ENCODE peak calls at places on chromosome 6, in ten cellular contexts. B is adrenal gland, P is right lobe of liver, Z is heart left ventricle, X is Karpas-422, E is fibroblast of lung, Y is BE2C, F is stomach, C is testis, R is K562. H is an unnamed sample. For H3K4me1 and H3K9me3, the result is how much of the 10 kb centered on the place peaks cover.

GRCh38 chr6:170480045-170480714 is 72.9 kb downstream of the PSMB1 start:
- DNase-seq in B (peak), P (no peak), Z (peak), X (no peak), E (peak), Y (no peak), F (peak), C (peak), R (no peak), H (peak)

GRCh38 chr6:44667668-44668390 is 280.3 kb downstream of the CDC5L start:
- DNase-seq in B (peak), P (peak), Z (no peak), X (peak), E (no peak), Y (peak), F (peak), C (peak), R (peak), H (peak)

GRCh38 chr6:158867381-158868121 is 48.4 kb upstream of the EZR start:
- DNase-seq in B (no peak), P (no peak), Z (no peak), X (peak), E (no peak), Y (no peak), F (peak), C (no peak), R (no peak), H (no peak)

GRCh38 chr6:43021270-43022047 is at the start of gene RRP36:
- DNase-seq in B (peak), P (peak), Z (peak), X (peak), E (peak), Y (peak), F (peak), C (peak), R (peak), H (peak)

GRCh38 chr6:77424761-77425160 is 38.5 kb downstream of the HTR1B start:
- DNase-seq in B (no peak), P (no peak), Z (no peak), X (no peak), E (no peak), Y (no peak), F (no peak), C (no peak), R (no peak), H (no peak)

GRCh38 chr6:29678114-29678513 is 2.8 kb downstream of the ZFP57 start:
- DNase-seq in B (no peak), P (no peak), Z (no peak), X (no peak), E (no peak), Y (no peak), F (no peak), C (no peak), R (no peak), H (no peak)

GRCh38 chr6:46042355-46042999 is 26.8 kb upstream of the CLIC5 start:
- DNase-seq in B (no peak), P (no peak), Z (no peak), X (peak), E (peak), Y (peak), F (no peak), C (peak), R (peak), H (peak)

GRCh38 chr6:166202321-166202733 is 34.7 kb upstream of the TBXT start:
- DNase-seq in B (no peak), P (no peak), Z (peak), X (peak), E (no peak), Y (no peak), F (no peak), C (no peak), R (no peak), H (no peak)

GRCh38 chr6:45714795-45715507 is 300.7 kb downstream of the CLIC5 start:
- DNase-seq in B (peak), P (peak), Z (no peak), X (peak), E (peak), Y (peak), F (peak), C (peak), R (peak), H (peak)

GRCh38 chr6:21992178-21992967 is 304.5 kb downstream of the PRL start:
- DNase-seq in B (no peak), P (no peak), Z (no peak), X (no peak), E (peak), Y (no peak), F (no peak), C (no peak), R (no peak), H (no peak)

GRCh38 chr6:149938571-149939462 is 3.0 kb upstream of the ULBP2 start:
- DNase-seq in B (no peak), P (no peak), Z (no peak), X (peak), E (no peak), Y (no peak), F (no peak), C (no peak), R (no peak), H (no peak)

GRCh38 chr6:162443101-162443500 is 284.5 kb downstream of the PRKN start:
- DNase-seq in B (no peak), P (peak), Z (no peak), X (no peak), E (no peak), Y (no peak), F (peak), C (no peak), R (no peak), H (peak)

GRCh38 chr6:135159531-135159930 is 21.6 kb upstream of the MYB start:
- DNase-seq in B (peak), P (no peak), Z (no peak), X (no peak), E (no peak), Y (no peak), F (no peak), C (no peak), R (no peak), H (no peak)

GRCh38 chr6:118930680-118931079 is 4.3 kb downstream of the MCM9 start:
- DNase-seq in B (no peak), P (no peak), Z (no peak), X (no peak), E (no peak), Y (no peak), F (no peak), C (no peak), R (no peak), H (no peak)

GRCh38 chr6:2935566-2936291 is 32.6 kb upstream of the SERPINB9 start:
- DNase-seq in B (no peak), P (peak), Z (no peak), X (no peak), E (no peak), Y (no peak), F (peak), C (peak), R (no peak), H (no peak)

GRCh38 chr6:140071601-140072062 is 697.2 kb upstream of the CITED2 start:
- DNase-seq in B (no peak), P (no peak), Z (no peak), X (no peak), E (peak), Y (no peak), F (no peak), C (no peak), R (no peak), H (no peak)

GRCh38 chr6:169093121-169093723 is 160.4 kb downstream of the THBS2 start:
- DNase-seq in B (no peak), P (no peak), Z (no peak), X (no peak), E (no peak), Y (no peak), F (no peak), C (no peak), R (no peak), H (no peak)

GRCh38 chr6:87183687-87184086 is 28.3 kb downstream of the ZNF292 start:
- DNase-seq in B (no peak), P (no peak), Z (no peak), X (no peak), E (peak), Y (no peak), F (no peak), C (no peak), R (no peak), H (no peak)

GRCh38 chr6:30981942-30982772 is 1.4 kb upstream of the MUC21 start:
- DNase-seq in B (peak), P (no peak), Z (peak), X (peak), E (peak), Y (no peak), F (peak), C (peak), R (peak), H (peak)

GRCh38 chr6:134466751-134467525 is 149.0 kb upstream of the SGK1 start:
- DNase-seq in B (no peak), P (no peak), Z (no peak), X (no peak), E (no peak), Y (no peak), F (no peak), C (no peak), R (no peak), H (no peak)

GRCh38 chr6:169752074-169752623 is 727 bp downstream of the ERMARD start:
- DNase-seq in B (no peak), P (no peak), Z (no peak), X (peak), E (no peak), Y (no peak), F (no peak), C (peak), R (no peak), H (no peak)

GRCh38 chr6:106510090-106510970 is 119.0 kb downstream of the RTN4IP1 start:
- DNase-seq in B (peak), P (peak), Z (peak), X (peak), E (peak), Y (no peak), F (peak), C (peak), R (peak), H (peak)

GRCh38 chr6:125546827-125547226 is 202.6 kb upstream of the HEY2 start:
- DNase-seq in B (no peak), P (peak), Z (no peak), X (no peak), E (peak), Y (no peak), F (no peak), C (no peak), R (no peak), H (peak)

GRCh38 chr6:43699564-43700186 is 12.1 kb upstream of the MRPS18A start:
- DNase-seq in B (no peak), P (no peak), Z (no peak), X (no peak), E (peak), Y (no peak), F (peak), C (no peak), R (no peak), H (no peak)

GRCh38 chr6:1409774-1410465 is 20.5 kb downstream of the FOXF2 start:
- DNase-seq in B (no peak), P (no peak), Z (no peak), X (no peak), E (no peak), Y (no peak), F (no peak), C (no peak), R (no peak), H (no peak)

GRCh38 chr6:114796576-114796975 is 453.8 kb upstream of the HS3ST5 start:
- DNase-seq in B (no peak), P (no peak), Z (no peak), X (peak), E (no peak), Y (no peak), F (no peak), C (no peak), R (no peak), H (no peak)

GRCh38 chr6:136508701-136509387 is 41.4 kb downstream of the MAP7 start:
- DNase-seq in B (no peak), P (no peak), Z (no peak), X (no peak), E (no peak), Y (no peak), F (no peak), C (no peak), R (no peak), H (no peak)

GRCh38 chr6:136510782-136511181 is 39.4 kb downstream of the MAP7 start:
- DNase-seq in B (no peak), P (no peak), Z (no peak), X (no peak), E (no peak), Y (no peak), F (no peak), C (no peak), R (no peak), H (no peak)

GRCh38 chr6:136510299-136510698 is 39.9 kb downstream of the MAP7 start:
- DNase-seq in B (no peak), P (no peak), Z (no peak), X (no peak), E (no peak), Y (no peak), F (no peak), C (no peak), R (no peak), H (no peak)

GRCh38 chr6:136511397-136511796 is 38.8 kb downstream of the MAP7 start:
- DNase-seq in B (no peak), P (no peak), Z (no peak), X (no peak), E (no peak), Y (no peak), F (no peak), C (no peak), R (no peak), H (no peak)

GRCh38 chr6:136511921-136512320 is 38.3 kb downstream of the MAP7 start:
- DNase-seq in B (peak), P (peak), Z (peak), X (no peak), E (no peak), Y (no peak), F (peak), C (peak), R (no peak), H (peak)
- H3K4me1 ChIP-seq in B (under half), P (under half), Z (under half), X (under half), E (under half), Y (under half), F (under half), C (under half), R (under half), H (under half)

DNA sequence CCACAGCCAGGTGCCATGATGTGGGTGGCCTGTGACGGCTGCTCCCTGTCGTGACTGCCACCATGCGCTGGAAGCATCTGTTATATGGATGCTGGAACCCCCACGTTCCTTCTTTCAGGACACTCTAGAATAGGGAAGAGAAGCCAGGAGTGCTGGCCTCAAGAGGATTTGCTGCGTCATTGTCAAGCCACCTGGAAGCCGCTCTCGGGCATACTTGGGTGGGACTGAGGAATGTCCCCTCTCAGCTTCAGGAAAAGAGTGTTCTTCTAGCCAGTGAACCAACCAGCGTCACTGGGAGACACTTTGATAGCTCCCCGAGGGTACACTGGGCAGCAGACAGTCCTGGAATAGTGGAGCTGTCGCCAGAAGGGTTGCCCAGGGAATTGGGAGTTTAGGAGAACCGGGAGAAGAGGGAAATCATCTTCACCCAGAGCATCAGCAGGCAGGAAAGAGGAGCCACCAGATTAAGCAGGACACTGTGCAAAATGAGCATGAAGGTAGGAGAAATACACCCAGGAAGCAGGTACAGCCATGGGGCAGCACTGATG is 130.8 kb upstream of the SASH1 start:
- DNase-seq in B (no peak), P (no peak), Z (no peak), X (no peak), E (no peak), Y (no peak), F (no peak), C (no peak), R (no peak), H (no peak)
- H3K4me3 ChIP-seq in B (no peak), P (no peak), Z (no peak), X (no peak), E (no peak), Y (no peak), F (no peak), C (no peak), R (no peak), H (no peak)

GRCh38 chr6:37972994-37973757 is 153.6 kb downstream of the ZFAND3 start:
- DNase-seq in B (no peak), P (no peak), Z (no peak), X (no peak), E (peak), Y (no peak), F (no peak), C (no peak), R (no peak), H (no peak)
- H3K9me3 ChIP-seq in B (under half), P (under half), Z (under half), X (under half), E (under half), Y (under half), F (under half), C (under half), R (under half), H (under half)

GRCh38 chr6:112906737-112907136 is 559.6 kb downstream of the RFPL4B start:
- DNase-seq in B (no peak), P (no peak), Z (peak), X (no peak), E (peak), Y (no peak), F (no peak), C (peak), R (no peak), H (no peak)

GRCh38 chr6:112911949-112912348 is 564.8 kb downstream of the RFPL4B start:
- DNase-seq in B (no peak), P (no peak), Z (no peak), X (no peak), E (peak), Y (no peak), F (no peak), C (no peak), R (no peak), H (no peak)

GRCh38 chr6:112912351-112913101 is 565.4 kb downstream of the RFPL4B start:
- DNase-seq in B (no peak), P (no peak), Z (no peak), X (no peak), E (peak), Y (no peak), F (no peak), C (no peak), R (no peak), H (no peak)

GRCh38 chr6:112910256-112910655 is 563.1 kb downstream of the RFPL4B start:
- DNase-seq in B (no peak), P (no peak), Z (no peak), X (no peak), E (no peak), Y (no peak), F (no peak), C (no peak), R (no peak), H (no peak)

DNA sequence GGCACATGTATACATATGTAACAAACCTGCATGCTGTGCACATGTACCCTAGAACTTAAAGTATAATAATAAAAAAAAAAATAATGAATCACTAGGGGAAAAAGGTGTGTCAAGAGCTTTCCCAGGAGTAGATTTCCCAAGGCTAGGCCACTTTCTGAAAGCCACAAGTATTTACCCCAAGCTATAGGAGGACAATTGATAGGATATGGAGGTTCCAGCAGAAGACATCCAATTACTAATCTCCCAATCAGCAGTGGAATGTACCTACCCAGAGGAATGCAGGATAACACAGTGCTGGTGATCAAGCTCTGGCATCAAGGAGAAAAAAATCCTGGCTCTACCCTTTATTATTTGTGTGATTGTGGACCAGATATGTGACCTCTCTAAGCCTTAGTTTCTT is 562.7 kb downstream of the RFPL4B start:
- DNase-seq in B (no peak), P (no peak), Z (no peak), X (no peak), E (no peak), Y (no peak), F (no peak), C (no peak), R (no peak), H (no peak)
- H3K4me1 ChIP-seq in B (under half), P (under half), Z (under half), X (under half), E (under half), Y (under half), F (under half), C (under half), R (under half), H (under half)

DNA sequence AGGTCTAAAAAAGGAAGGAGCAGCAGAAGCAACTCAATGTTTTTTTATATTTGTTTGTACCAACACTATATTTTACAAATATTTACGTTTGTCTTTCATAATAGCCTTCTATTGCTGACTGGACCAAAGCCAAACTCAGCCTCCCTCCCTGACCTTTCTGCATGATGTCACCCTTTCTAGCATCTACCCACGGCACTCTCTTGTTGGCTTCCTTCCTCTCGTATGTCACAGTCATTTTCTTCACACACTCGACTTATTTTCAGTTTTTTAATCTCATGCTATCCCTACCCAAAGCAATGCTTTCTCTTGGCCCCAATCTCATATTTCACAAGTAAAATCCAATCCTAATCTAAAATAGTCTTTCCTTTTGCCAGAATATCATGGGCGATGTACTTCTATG is 16.3 kb upstream of the FAM8A1 start:
- DNase-seq in B (peak), P (no peak), Z (peak), X (no peak), E (peak), Y (no peak), F (no peak), C (no peak), R (no peak), H (no peak)
- H3K4me3 ChIP-seq in B (no peak), P (no peak), Z (no peak), X (no peak), E (no peak), Y (no peak), F (no peak), C (no peak), R (no peak), H (no peak)

GRCh38 chr6:70779934-70780333 is 112.3 kb downstream of the SMAP1 start:
- DNase-seq in B (no peak), P (no peak), Z (no peak), X (no peak), E (no peak), Y (no peak), F (no peak), C (no peak), R (no peak), H (no peak)
- H3K9me3 ChIP-seq in B (under half), P (under half), Z (under half), X (under half), E (under half), Y (under half), F (under half), C (under half), R (under half), H (under half)

GRCh38 chr6:24667378-24667803 is 514 bp downstream of the ACOT13 start:
- DNase-seq in B (no peak), P (peak), Z (no peak), X (peak), E (no peak), Y (no peak), F (no peak), C (no peak), R (peak), H (peak)
- H3K4me1 ChIP-seq in B (under half), P (under half), Z (under half), X (under half), E (under half), Y (under half), F (under half), C (under half), R (under half), H (under half)

DNA sequence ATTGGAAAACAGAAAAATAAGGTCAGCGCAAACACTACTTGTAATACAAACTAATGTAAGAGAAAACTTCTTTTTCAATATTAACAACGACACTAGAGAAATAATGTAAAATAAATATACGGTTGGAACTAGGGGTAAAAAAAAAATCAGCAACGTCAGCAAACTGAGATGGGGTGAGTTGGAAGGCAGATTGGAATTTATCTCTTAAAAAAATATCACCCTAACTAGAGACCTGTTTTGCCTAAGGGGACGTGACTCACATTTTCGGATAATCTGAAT is 722 bp upstream of the UTRN start:
- DNase-seq in B (no peak), P (no peak), Z (no peak), X (no peak), E (no peak), Y (no peak), F (no peak), C (no peak), R (no peak), H (no peak)
- H3K4me3 ChIP-seq in B (peak), P (peak), Z (peak), X (peak), E (peak), Y (no peak), F (peak), C (peak), R (peak), H (peak)

DNA sequence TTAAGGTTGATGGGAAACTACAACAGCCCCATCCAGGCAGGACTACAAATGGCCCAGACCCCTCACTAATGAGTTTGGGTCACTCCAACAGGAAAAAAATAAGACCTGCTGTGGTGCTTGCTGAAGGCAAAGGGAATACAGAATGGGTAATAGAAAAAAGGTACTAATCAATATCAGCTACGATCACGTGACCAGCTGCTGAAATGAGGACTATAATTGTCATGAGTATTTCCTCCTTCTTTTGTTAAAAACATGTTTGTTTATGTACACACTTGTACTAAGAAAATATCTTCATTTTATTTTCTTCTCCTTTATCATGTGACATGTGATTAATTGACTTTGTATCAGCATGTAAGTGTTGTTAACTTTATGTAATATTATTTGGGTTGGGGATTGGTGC is 199.9 kb downstream of the GJA1 start:
- DNase-seq in B (no peak), P (no peak), Z (no peak), X (no peak), E (no peak), Y (no peak), F (no peak), C (no peak), R (no peak), H (no peak)
- H3K9me3 ChIP-seq in B (under half), P (under half), Z (under half), X (under half), E (under half), Y (under half), F (under half), C (under half), R (under half), H (under half)

H was measured in body of pancreas.